ENCODE peak calls at places on chromosomes 1 and 21, in nine cellular contexts. E is MM.1S, K is GM23338, O is HCT116, T is neural progenitor cell, P is GM23248, Z is PC-3, G is hepatocyte, N is SK-N-SH. F is an unnamed sample.

GRCh38 chr1:222369991-222370910 is 177.7 kb downstream of the HHIPL2 start:
- DNase-seq in Z (peak), G (peak), T (no peak), N (no peak), O (no peak), E (no peak), P (peak), K (no peak), F (no peak)

GRCh38 chr1:230772457-230773395 is 25.5 kb downstream of the CAPN9 start:
- DNase-seq in G (peak), N (peak), K (peak), E (peak), T (peak), Z (peak), O (no peak), P (peak), F (peak)

GRCh38 chr1:54591127-54591756 is 32.1 kb downstream of the FAM151A start:
- DNase-seq in G (no peak), O (no peak), T (no peak), K (no peak), P (no peak), N (no peak), Z (no peak), E (no peak), F (no peak)

GRCh38 chr1:219771039-219771438 is 157.3 kb downstream of the SLC30A10 start:
- DNase-seq in Z (peak), P (peak), E (no peak), N (no peak), O (peak), K (peak), G (peak), T (peak), F (no peak)

GRCh38 chr1:152141971-152142584 is 16.9 kb downstream of the RPTN start:
- DNase-seq in N (peak), G (peak), T (peak), O (peak), K (peak), P (peak), E (peak), Z (peak), F (peak)

GRCh38 chr1:225875044-225875822 is 6.9 kb downstream of the TMEM63A start:
- DNase-seq in G (peak), K (no peak), T (no peak), P (no peak), O (peak), E (peak), N (no peak), Z (peak), F (no peak)

GRCh38 chr21:25513810-25514209 is 93.5 kb downstream of the MRPL39 start:
- DNase-seq in E (no peak), P (no peak), Z (no peak), T (no peak), N (no peak), O (no peak), K (no peak), G (no peak), F (no peak)

GRCh38 chr1:15368888-15369287 is 40.8 kb upstream of the EFHD2 start:
- DNase-seq in E (no peak), N (no peak), Z (no peak), O (no peak), P (no peak), K (no peak), G (no peak), T (no peak), F (no peak)

GRCh38 chr1:244414543-244414942 is 37.2 kb downstream of the ADSS2 start:
- DNase-seq in O (no peak), E (no peak), G (no peak), Z (peak), N (no peak), P (peak), K (no peak), T (peak), F (no peak)

GRCh38 chr1:89931950-89932349 is 63.0 kb upstream of the ZNF326 start:
- DNase-seq in T (no peak), K (no peak), Z (no peak), E (no peak), N (no peak), O (no peak), P (no peak), G (no peak), F (no peak)

GRCh38 chr1:238252033-238252802 is 361.5 kb upstream of the ZP4 start:
- DNase-seq in Z (peak), N (peak), K (peak), P (peak), O (no peak), E (peak), G (peak), T (peak), F (peak)

GRCh38 chr1:197049100-197049499 is 18.0 kb downstream of the F13B start:
- DNase-seq in K (no peak), O (no peak), E (no peak), N (no peak), P (no peak), Z (no peak), G (no peak), T (no peak), F (no peak)

GRCh38 chr1:246597340-246597739 is 31.1 kb downstream of the CNST start:
- DNase-seq in P (peak), T (no peak), E (no peak), G (peak), K (no peak), Z (peak), O (no peak), N (no peak), F (no peak)

GRCh38 chr1:29709711-29710169 is 473.4 kb downstream of the PTPRU start:
- DNase-seq in Z (no peak), O (no peak), E (no peak), P (peak), G (no peak), K (no peak), N (no peak), T (no peak), F (no peak)

GRCh38 chr1:230377324-230377723 is 48.8 kb downstream of the PGBD5 start:
- DNase-seq in Z (no peak), T (no peak), N (no peak), G (no peak), P (no peak), E (no peak), K (no peak), O (no peak), F (no peak)

GRCh38 chr1:8938232-8939117 is 7.2 kb upstream of the CA6 start:
- DNase-seq in N (no peak), P (no peak), E (no peak), T (no peak), G (no peak), Z (no peak), O (no peak), K (peak), F (peak)

GRCh38 chr1:160664573-160665051 is 17.8 kb upstream of the SLAMF1 start:
- DNase-seq in N (no peak), P (no peak), O (no peak), T (no peak), Z (no peak), K (no peak), G (no peak), E (peak), F (peak)

GRCh38 chr1:48878191-48878940 is 101.7 kb upstream of the BEND5 start:
- DNase-seq in O (no peak), G (peak), Z (peak), K (no peak), P (peak), T (no peak), N (peak), E (no peak), F (no peak)

GRCh38 chr21:43329361-43330269 is 97.3 kb downstream of the SIK1 start:
- DNase-seq in E (no peak), T (no peak), O (no peak), Z (no peak), G (no peak), N (no peak), K (no peak), P (no peak), F (no peak)

GRCh38 chr1:60504206-60504868 is 430.8 kb upstream of the C1orf87 start:
- DNase-seq in G (no peak), N (no peak), O (no peak), E (no peak), K (no peak), T (no peak), P (no peak), Z (no peak), F (no peak)

DNA sequence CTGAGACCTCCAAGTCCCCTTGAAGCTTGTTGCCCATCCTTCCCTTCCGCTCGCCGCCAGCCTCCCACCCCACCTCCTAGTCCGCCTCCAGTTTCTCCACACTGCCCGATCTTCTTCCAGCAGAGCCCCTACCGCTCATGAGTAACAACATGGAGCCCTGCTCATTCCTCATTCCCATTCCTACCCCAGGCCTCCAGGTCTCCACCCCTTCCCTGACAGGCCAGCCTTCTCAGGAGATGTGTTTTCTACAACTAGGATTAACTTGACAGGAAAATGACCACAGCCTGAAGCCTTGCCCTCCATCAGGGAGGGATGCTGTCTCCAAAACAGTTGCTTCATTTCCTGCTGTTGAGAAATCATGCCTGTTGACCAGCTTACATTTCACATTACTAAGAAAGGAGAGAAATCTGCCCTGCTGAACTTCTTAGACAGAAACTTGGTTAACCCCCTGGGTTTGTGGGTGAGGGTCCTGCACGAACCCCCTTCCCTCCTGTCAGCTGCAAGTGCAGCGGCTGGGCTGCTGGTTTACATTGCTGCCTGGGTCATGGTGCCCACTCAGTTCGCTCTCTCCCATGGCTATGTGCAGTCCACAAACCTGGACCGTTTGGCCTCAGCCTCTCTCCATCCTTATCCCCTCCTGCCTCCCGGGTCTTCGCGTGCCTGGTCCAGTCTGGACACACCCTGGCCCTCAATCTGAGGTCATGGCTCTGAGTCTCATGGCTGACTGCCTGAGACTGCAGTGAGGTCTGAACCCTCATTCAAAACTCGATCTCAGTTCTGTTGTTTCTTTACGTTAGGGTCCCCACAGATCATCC is 16.1 kb upstream of the CHI3L1 start:
- DNase-seq in N (no peak), P (peak), K (no peak), E (no peak), T (no peak), Z (no peak), G (peak), O (no peak), F (no peak)
- TF ChIP-seq EZH2phosphoT487 in N (no peak), P (no peak), K (no peak), E (no peak), T (no peak), Z (no peak), G (no peak), O (no peak), F (no peak)

GRCh38 chr1:56033321-56034037 is 545.9 kb downstream of the PLPP3 start:
- DNase-seq in K (no peak), Z (no peak), G (no peak), E (no peak), O (no peak), T (no peak), P (no peak), N (no peak), F (no peak)

GRCh38 chr1:56034222-56034621 is 545.1 kb downstream of the PLPP3 start:
- DNase-seq in T (no peak), Z (peak), N (no peak), P (peak), O (no peak), G (no peak), K (no peak), E (no peak), F (no peak)

GRCh38 chr1:56032276-56032675 is 547.1 kb downstream of the PLPP3 start:
- DNase-seq in G (no peak), K (no peak), P (no peak), O (no peak), T (no peak), Z (no peak), N (no peak), E (no peak), F (no peak)

GRCh38 chr1:56031011-56031410 is 548.4 kb downstream of the PLPP3 start:
- DNase-seq in N (no peak), E (no peak), O (no peak), T (no peak), P (no peak), G (no peak), K (no peak), Z (no peak), F (no peak)

GRCh38 chr1:56034847-56035483 is 544.4 kb downstream of the PLPP3 start:
- DNase-seq in P (peak), K (no peak), N (no peak), E (no peak), O (no peak), G (no peak), T (no peak), Z (no peak), F (no peak)
- TF ChIP-seq EZH2phosphoT487 in P (no peak), K (no peak), N (no peak), E (no peak), O (no peak), G (no peak), T (no peak), Z (no peak), F (no peak)

DNA sequence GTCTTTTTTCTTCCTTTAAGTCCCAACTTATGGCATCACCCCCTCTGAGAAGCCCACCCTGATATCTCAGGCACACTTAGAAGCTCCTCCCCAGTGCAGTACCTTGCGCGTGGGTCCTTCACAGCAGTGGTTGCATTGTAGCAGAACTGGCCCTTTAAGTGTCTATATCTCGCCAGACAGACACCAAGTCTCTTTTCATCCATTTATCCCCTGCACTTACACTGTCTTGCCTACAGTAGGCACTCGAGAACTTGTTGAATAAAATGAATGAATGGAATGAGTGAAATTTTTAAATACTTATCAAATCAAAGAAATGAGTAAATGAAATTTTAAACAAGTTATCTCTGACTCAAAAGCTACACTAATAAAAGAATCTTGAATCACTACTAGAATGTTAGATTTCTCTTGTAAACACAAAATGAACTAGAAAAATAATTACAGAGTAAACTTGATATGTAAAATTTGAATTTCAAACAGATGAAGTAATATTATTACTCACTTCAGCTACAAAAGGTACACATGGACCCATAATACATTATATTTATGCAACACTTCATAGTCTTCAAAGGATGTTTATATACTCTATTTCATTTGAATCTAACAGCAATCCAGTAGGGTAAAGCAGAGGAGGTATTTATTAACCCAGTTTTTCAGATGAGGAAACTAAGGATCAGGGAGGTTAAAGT is 54.7 kb upstream of the MAN1A2 start:
- DNase-seq in G (no peak), K (peak), E (peak), N (no peak), T (peak), O (peak), P (peak), Z (peak), F (peak)
- TF ChIP-seq EZH2phosphoT487 in G (no peak), K (no peak), E (no peak), N (no peak), T (no peak), O (no peak), P (no peak), Z (no peak), F (no peak)

GRCh38 chr1:24929091-24929875 is 793 bp downstream of the RUNX3 start:
- DNase-seq in Z (peak), G (peak), K (peak), E (peak), P (peak), O (no peak), N (peak), T (peak), F (peak)

GRCh38 chr1:24927473-24927872 is 2.6 kb downstream of the RUNX3 start:
- DNase-seq in G (no peak), E (no peak), T (no peak), P (no peak), O (no peak), K (no peak), Z (no peak), N (no peak), F (no peak)

GRCh38 chr1:24928631-24929090 is 1.4 kb downstream of the RUNX3 start:
- DNase-seq in E (peak), N (peak), Z (peak), G (no peak), K (peak), P (peak), O (no peak), T (peak), F (peak)

GRCh38 chr1:24926596-24927249 is 3.4 kb downstream of the RUNX3 start:
- DNase-seq in O (no peak), P (peak), G (peak), K (peak), T (peak), E (no peak), Z (no peak), N (no peak), F (no peak)

DNA sequence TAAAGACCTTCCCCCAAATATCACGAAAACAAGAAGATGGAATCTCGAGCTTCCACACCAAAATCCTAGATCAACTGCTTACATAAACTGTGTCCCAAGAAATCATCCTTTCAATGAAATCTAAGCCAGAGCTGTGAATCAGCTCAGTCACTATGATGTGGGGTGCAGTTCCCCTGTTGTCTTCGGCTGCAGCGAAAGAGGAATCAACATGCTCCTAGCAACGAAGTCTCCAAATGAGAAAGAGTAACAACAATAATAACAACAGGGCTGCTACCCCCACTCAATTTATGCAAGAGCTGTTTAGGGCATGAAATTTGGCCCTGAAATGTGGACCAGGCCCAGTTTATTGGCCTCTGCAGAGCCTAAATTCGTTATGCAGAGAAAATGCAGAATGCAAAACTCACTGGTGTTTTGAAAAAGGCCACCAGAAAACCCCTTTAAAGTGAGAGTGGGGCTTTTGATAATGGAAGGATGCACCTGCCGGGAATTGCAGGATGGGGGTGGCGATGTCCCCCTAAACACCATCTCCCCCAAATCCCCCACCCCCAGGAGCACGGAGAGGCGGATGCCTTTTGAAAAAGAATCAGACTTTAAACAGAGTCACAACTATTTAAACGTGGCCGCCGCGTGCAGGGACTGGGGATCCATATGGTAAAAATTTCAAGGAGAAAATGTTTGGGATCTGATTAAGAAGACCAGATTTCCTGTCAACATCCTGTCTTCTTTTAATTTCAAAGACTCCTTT is 2.0 kb downstream of the RUNX3 start:
- DNase-seq in N (no peak), T (peak), K (peak), P (no peak), O (no peak), G (no peak), E (no peak), Z (no peak), F (no peak)
- TF ChIP-seq EZH2phosphoT487 in N (no peak), T (no peak), K (no peak), P (no peak), O (no peak), G (no peak), E (no peak), Z (no peak), F (no peak)

DNA sequence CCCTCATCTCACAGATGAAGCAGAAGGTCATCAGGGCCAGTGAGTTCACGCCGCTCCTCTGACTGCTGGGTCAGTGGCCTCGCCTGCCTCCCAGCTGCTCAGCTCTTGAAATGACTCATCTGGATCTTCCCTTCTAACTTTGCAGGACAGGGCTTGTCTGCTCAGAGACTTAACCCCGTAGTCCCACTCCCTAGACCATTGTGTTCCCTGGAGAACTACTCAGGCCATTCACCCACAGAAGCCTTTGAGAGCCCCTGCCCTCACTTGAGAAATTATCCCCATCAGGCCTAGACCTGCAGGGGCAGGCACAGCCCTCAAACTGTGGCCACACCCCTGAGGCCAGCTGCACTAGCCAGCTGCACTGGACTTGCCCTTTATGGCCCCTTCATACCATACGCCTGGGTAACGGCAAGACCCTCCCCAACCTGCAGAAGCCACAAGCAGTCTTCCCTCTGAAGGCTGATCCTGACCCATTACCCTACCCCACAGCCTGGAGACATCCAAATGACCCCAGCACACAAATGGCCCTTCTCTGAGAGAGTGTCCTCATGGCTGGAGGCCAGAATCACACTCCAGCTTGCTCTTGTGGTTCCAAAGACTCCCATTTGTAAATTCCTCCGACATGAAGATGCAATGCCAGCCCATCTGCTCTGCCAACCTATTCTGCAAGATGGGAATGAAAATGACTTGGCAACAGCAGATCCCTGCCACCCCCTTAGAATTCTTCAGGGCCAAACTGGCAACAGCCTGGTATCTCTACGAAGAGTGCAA is 33.2 kb downstream of the RCSD1 start:
- DNase-seq in O (no peak), Z (peak), T (no peak), E (no peak), K (no peak), N (no peak), G (peak), P (peak), F (no peak)
- TF ChIP-seq EZH2phosphoT487 in O (no peak), Z (no peak), T (no peak), E (no peak), K (no peak), N (no peak), G (no peak), P (no peak), F (no peak)

GRCh38 chr21:45293726-45294401 is 6.2 kb upstream of the POFUT2 start:
- DNase-seq in O (no peak), P (no peak), K (no peak), T (no peak), G (peak), E (no peak), Z (no peak), N (peak), F (no peak)
- TF ChIP-seq EZH2phosphoT487 in O (no peak), P (no peak), K (no peak), T (no peak), G (no peak), E (no peak), Z (no peak), N (no peak), F (no peak)